ENCODE peak calls at places on chromosomes 2 and 18, in five cellular contexts. W is AG04449, X is HFFc6, M is fibroblast of mammary gland, H is omental fat pad. F is an unnamed sample.

GRCh38 chr18:14963246-14963645 is 215.3 kb downstream of the ANKRD30B start:
- DNase-seq in X (no peak), W (no peak), M (no peak), H (no peak), F (no peak)

GRCh38 chr18:55634545-55634944 is 46.6 kb upstream of the TCF4 start:
- DNase-seq in X (peak), H (no peak), W (peak), M (peak), F (peak)

GRCh38 chr2:220779918-220780317 is 792.2 kb downstream of the EPHA4 start:
- DNase-seq in X (peak), M (peak), H (no peak), W (peak), F (no peak)

GRCh38 chr2:130797493-130798435 is 39.0 kb upstream of the ARHGEF4 start:
- DNase-seq in W (peak), M (peak), H (peak), X (peak), F (peak)

GRCh38 chr2:192215096-192215877 is 20.6 kb upstream of the TMEFF2 start:
- DNase-seq in M (no peak), H (no peak), X (no peak), W (no peak), F (no peak)

GRCh38 chr2:241048149-241048948 is 49.9 kb downstream of the SNED1 start:
- DNase-seq in W (no peak), H (no peak), M (no peak), X (no peak), F (no peak)

GRCh38 chr2:1662606-1663180 is 81.6 kb downstream of the PXDN start:
- DNase-seq in X (no peak), W (no peak), H (no peak), M (no peak), F (no peak)

GRCh38 chr2:131673400-131674173 is 145.9 kb downstream of the CCDC74A start:
- DNase-seq in M (peak), W (no peak), X (peak), H (no peak), F (no peak)

GRCh38 chr18:79508565-79509535 is 113.1 kb downstream of the NFATC1 start:
- DNase-seq in M (no peak), H (peak), X (no peak), W (no peak), F (peak)

GRCh38 chr18:63999871-64000270 is 30.0 kb downstream of the SERPINB8 start:
- DNase-seq in W (no peak), H (no peak), M (no peak), X (no peak), F (no peak)

GRCh38 chr2:208192611-208193248 is 2.9 kb upstream of the C2orf80 start:
- DNase-seq in X (no peak), W (no peak), H (no peak), M (no peak), F (no peak)

GRCh38 chr2:214328941-214329340 is 81.9 kb upstream of the VWC2L start:
- DNase-seq in H (no peak), W (no peak), M (no peak), X (no peak), F (no peak)

GRCh38 chr18:48929951-48930713 is 20.6 kb downstream of the SMAD7 start:
- DNase-seq in H (no peak), M (peak), W (no peak), X (peak), F (no peak)

GRCh38 chr18:8153887-8154583 is 455.2 kb upstream of the RAB12 start:
- DNase-seq in M (peak), X (peak), W (peak), H (no peak), F (no peak)

GRCh38 chr2:234840336-234840735 is 111.5 kb upstream of the SH3BP4 start:
- DNase-seq in W (peak), M (peak), H (no peak), X (peak), F (no peak)

GRCh38 chr2:11830708-11831301 is 84.4 kb downstream of the LPIN1 start:
- DNase-seq in M (no peak), X (no peak), H (no peak), W (no peak), F (no peak)

GRCh38 chr18:27447930-27448329 is 262.8 kb upstream of the CHST9 start:
- DNase-seq in W (no peak), M (no peak), H (no peak), X (no peak), F (no peak)

GRCh38 chr18:68735498-68736343 is 20.8 kb upstream of the TMX3 start:
- DNase-seq in M (peak), W (no peak), X (peak), H (no peak), F (peak)

GRCh38 chr2:83594261-83594660 is 864.8 kb downstream of the SUCLG1 start:
- DNase-seq in X (no peak), H (no peak), W (no peak), M (no peak), F (no peak)

GRCh38 chr2:202406445-202406967 is 30.4 kb downstream of the BMPR2 start:
- DNase-seq in M (no peak), W (no peak), H (no peak), X (no peak), F (no peak)

GRCh38 chr2:63058742-63059433 is 8.3 kb downstream of the OTX1 start:
- DNase-seq in H (no peak), W (no peak), X (no peak), M (no peak), F (no peak)

GRCh38 chr2:149080964-149081363 is 42.5 kb downstream of the LYPD6B start:
- DNase-seq in X (no peak), M (no peak), W (no peak), H (no peak), F (no peak)

GRCh38 chr2:238502956-238503791 is 76.4 kb downstream of the ASB1 start:
- DNase-seq in W (no peak), H (no peak), X (no peak), M (no peak), F (no peak)

GRCh38 chr2:160425794-160426193 is 67.8 kb downstream of the RBMS1 start:
- DNase-seq in X (no peak), M (no peak), W (no peak), H (no peak), F (peak)

GRCh38 chr18:36354989-36355388 is 57.5 kb downstream of the FHOD3 start:
- DNase-seq in H (no peak), X (peak), W (peak), M (peak), F (no peak)

GRCh38 chr18:43751835-43752234 is 474.5 kb upstream of the SYT4 start:
- DNase-seq in X (no peak), W (no peak), H (no peak), M (peak), F (no peak)

GRCh38 chr2:45404807-45405297 is 206.2 kb downstream of the SRBD1 start:
- DNase-seq in W (no peak), M (peak), X (no peak), H (no peak), F (no peak)

GRCh38 chr2:203097735-203098134 is 83.1 kb downstream of the NBEAL1 start:
- DNase-seq in M (peak), X (no peak), W (no peak), H (no peak), F (no peak)

GRCh38 chr2:190846746-190847145 is 33.9 kb upstream of the GLS start:
- DNase-seq in M (no peak), W (no peak), H (no peak), X (no peak), F (no peak)

GRCh38 chr2:203909192-203909945 is 27.2 kb upstream of the ICOS start:
- DNase-seq in W (peak), M (peak), H (no peak), X (peak), F (peak)

GRCh38 chr2:135819211-135819610 is 17.8 kb downstream of the LCT start:
- DNase-seq in W (no peak), H (no peak), M (peak), X (peak), F (no peak)

GRCh38 chr2:152419944-152420813 is 85.2 kb downstream of the FMNL2 start:
- DNase-seq in W (no peak), M (no peak), X (no peak), H (no peak), F (no peak)

GRCh38 chr2:25481381-25482310 is 139.9 kb upstream of the DNMT3A start:
- DNase-seq in H (no peak), X (peak), M (peak), W (peak), F (no peak)

GRCh38 chr18:13376841-13377351 is 158.3 kb downstream of the LDLRAD4 start:
- DNase-seq in H (no peak), W (no peak), X (no peak), M (no peak), F (no peak)

GRCh38 chr2:41464395-41464794 is 583.4 kb upstream of the PKDCC start:
- DNase-seq in M (no peak), X (no peak), H (no peak), W (no peak), F (no peak)
- TF ChIP-seq CTCF in M (no peak), X (no peak), H (no peak), W (no peak), F (no peak)

DNA sequence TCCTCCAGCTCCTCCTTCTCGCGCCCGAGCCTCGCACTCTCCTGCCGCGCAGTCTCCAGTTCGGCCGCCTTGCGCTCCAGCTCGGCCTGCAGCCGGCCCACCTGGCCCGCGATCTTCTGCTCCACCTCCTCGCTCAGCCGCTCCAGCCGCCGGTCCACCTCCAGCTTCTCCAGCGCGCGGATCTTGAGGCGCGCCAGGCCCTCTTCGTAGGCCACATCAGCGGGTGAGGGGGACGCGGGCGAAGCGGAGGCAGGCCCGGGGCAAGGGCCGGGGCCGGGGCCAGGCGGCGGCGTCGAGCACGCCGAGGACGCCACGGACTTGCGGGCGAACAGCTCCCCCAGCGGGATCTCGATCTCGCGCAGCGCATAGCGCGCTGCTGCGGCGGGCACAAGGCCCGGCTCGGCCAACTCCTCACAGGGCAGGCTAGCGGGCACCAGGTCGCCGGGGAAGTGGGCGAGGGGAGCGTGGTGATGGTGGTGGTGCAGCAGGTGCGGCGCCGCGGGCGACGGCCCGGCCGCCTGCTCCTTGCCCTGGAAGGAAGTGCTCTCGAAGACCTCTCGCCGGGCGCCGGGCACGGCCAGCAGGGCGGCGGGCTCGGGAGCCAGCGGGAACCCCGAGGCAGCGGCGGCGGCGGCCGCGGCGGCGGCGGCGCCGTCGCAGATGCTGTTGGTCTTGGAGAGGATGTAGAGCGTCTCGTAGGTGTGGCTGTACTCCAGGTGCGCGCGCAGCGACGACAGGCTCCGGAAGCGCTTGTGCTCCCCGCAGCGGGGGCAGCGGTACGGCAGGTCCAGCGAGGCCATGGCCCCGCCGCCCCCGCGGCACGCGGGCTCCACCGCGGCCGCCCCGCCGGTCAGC is 15.2 kb downstream of the FBXO41 start:
- DNase-seq in X (no peak), H (no peak), W (no peak), M (no peak), F (no peak)
- TF ChIP-seq CTCF in X (no peak), H (no peak), W (peak), M (no peak), F (no peak)

DNA sequence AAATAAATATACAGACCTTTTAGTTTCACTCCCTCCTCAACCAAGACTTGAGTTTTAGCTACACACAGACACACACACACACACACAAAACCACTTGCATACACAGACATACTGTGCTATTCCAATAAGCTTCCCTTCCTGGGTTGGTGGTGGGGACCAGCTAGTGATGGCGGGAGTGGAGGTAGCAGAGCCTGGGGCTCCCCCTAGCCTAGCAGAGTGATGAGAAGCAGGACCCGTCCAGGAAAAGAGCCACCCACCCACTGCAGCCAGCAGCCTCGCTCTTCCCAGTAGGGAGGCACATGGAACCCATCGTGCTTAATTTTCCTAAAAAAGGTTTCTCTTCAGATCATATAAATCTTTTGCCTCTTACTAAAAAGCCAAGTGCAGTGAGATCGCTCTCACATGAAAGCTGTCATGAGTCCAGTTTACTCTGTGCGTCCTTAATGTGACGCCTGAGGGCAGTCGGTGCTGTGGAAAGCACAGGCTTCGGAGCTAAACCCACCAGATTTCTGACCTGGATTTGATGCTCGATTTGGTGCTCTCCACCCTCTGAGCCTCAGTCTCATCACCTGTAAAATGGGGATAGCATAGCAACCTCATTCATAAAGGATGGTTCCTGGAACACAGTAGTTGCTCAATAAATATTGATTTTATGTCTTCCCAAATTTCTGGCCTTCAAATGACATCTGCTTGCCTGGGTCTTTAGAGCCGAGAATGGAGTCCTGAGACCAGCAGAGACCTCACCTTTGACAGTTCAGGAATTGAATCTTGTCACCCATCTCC is 60.1 kb upstream of the YWHAQ start:
- DNase-seq in H (no peak), X (no peak), W (no peak), M (no peak), F (no peak)
- TF ChIP-seq CTCF in H (no peak), X (no peak), W (no peak), M (no peak), F (no peak)

GRCh38 chr2:228983700-228984099 is 287.4 kb downstream of the PID1 start:
- DNase-seq in H (no peak), W (no peak), M (no peak), X (no peak), F (no peak)
- TF ChIP-seq CTCF in H (no peak), W (no peak), M (no peak), X (peak), F (no peak)

GRCh38 chr2:105919826-105920225 is 175.1 kb downstream of the NCK2 start:
- DNase-seq in H (no peak), M (peak), W (peak), X (peak), F (peak)
- TF ChIP-seq CTCF in H (no peak), M (peak), W (peak), X (peak), F (peak)

GRCh38 chr2:78992807-78993517 is 32.5 kb upstream of the REG3G start:
- DNase-seq in H (no peak), M (no peak), X (no peak), W (no peak), F (no peak)

GRCh38 chr2:78993518-78994148 is 31.9 kb upstream of the REG3G start:
- DNase-seq in W (no peak), M (no peak), X (no peak), H (no peak), F (no peak)

GRCh38 chr2:78994789-78995188 is 30.7 kb upstream of the REG3G start:
- DNase-seq in H (no peak), W (no peak), X (no peak), M (no peak), F (no peak)

DNA sequence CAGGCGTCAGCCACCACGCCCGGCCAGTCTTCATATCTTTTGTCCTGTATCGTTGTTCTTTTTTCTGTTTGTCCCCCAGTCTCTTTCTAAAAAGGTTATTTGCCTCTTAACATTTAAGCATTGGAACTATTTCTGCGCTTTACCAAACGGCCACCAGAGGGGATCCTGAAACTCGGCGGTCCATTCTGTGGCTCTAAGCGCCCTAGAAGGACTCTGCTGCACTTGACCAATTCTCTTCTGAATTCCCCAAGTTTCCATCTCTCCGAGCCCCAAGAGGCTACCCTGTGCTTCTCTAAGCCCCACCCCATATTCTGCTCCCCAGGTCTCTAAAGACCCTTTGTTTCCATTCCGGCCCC is 33.1 kb upstream of the REG3G start:
- DNase-seq in W (no peak), X (no peak), M (peak), H (no peak), F (peak)
- TF ChIP-seq CTCF in W (no peak), X (peak), M (peak), H (no peak), F (no peak)

GRCh38 chr18:5155907-5156287 is 41.2 kb downstream of the AKAIN1 start:
- DNase-seq in X (no peak), W (no peak), H (no peak), M (no peak), F (no peak)

GRCh38 chr18:5152335-5153020 is 44.6 kb downstream of the AKAIN1 start:
- DNase-seq in X (no peak), M (no peak), W (no peak), H (no peak), F (no peak)

GRCh38 chr18:5158171-5158570 is 38.9 kb downstream of the AKAIN1 start:
- DNase-seq in H (no peak), W (no peak), M (no peak), X (no peak), F (no peak)

GRCh38 chr18:5158587-5158986 is 38.5 kb downstream of the AKAIN1 start:
- DNase-seq in X (no peak), M (no peak), W (no peak), H (no peak), F (no peak)

GRCh38 chr18:5155180-5155906 is 41.7 kb downstream of the AKAIN1 start:
- DNase-seq in M (no peak), X (no peak), W (no peak), H (no peak), F (no peak)
- TF ChIP-seq CTCF in M (no peak), X (no peak), W (no peak), H (no peak), F (no peak)